ENCODE peak calls at places on chromosomes 7 and 10, in seven cellular contexts. M is AG04450; U is neuronal stem cell; P is esophagus squamous epithelium; H is pancreas; Y is CD8-positive, alpha-beta memory T cell; D is WERI-Rb-1. R is an unnamed sample.
A peak's percentile ranks its signal among the peaks of the same experiment; 100 is the strongest.

GRCh38 chr10:119614686-119615085 is 17.9 kb upstream of the TIAL1 start:
- DNase-seq in M (no peak), H (no peak), D (no peak), U (no peak), P (no peak), Y (no peak), R (no peak)

GRCh38 chr7:107002804-107003137 is 41.7 kb upstream of the PRKAR2B start:
- DNase-seq in H (no peak), Y (no peak), D (no peak), P (no peak), M (no peak), U (no peak), R (no peak)

GRCh38 chr10:109956454-109957091 is 33.3 kb upstream of the XPNPEP1 start:
- DNase-seq in M (no peak), P (no peak), D (peak; percentile 58), H (no peak), U (no peak), Y (no peak), R (no peak)

GRCh38 chr7:128410092-128410665 is 397 bp upstream of the IMPDH1 start:
- DNase-seq in Y (peak; percentile 53), U (no peak), D (peak; percentile 74), H (peak; percentile 62), M (peak; percentile 51), P (peak; percentile 19), R (no peak)

GRCh38 chr10:107894521-107894920 is 730.0 kb upstream of the SORCS1 start:
- DNase-seq in M (no peak), U (no peak), D (no peak), Y (no peak), P (no peak), H (no peak), R (no peak)

GRCh38 chr7:74560081-74560719 is 97.3 kb upstream of the GTF2I start:
- DNase-seq in H (no peak), P (no peak), Y (no peak), U (no peak), M (no peak), D (no peak), R (no peak)

GRCh38 chr7:30406664-30407425 is 71.7 kb downstream of the NOD1 start:
- DNase-seq in U (no peak), D (no peak), Y (no peak), H (no peak), M (no peak), P (no peak), R (no peak)

GRCh38 chr7:106283831-106284515 is 810 bp downstream of the NAMPT start:
- DNase-seq in P (no peak), U (peak; percentile 27), H (peak; percentile 62), D (peak; percentile 32), Y (no peak), M (no peak), R (peak; percentile 61)

GRCh38 chr7:24318326-24318725 is 34.3 kb downstream of the NPY start:
- DNase-seq in Y (no peak), M (no peak), D (peak; percentile 44), H (no peak), U (no peak), P (no peak), R (no peak)

GRCh38 chr7:116227678-116228239 is 17.4 kb downstream of the TES start:
- DNase-seq in P (no peak), D (no peak), M (peak; percentile 72), H (no peak), Y (no peak), U (no peak), R (no peak)

GRCh38 chr7:151061241-151062110 is 2.1 kb downstream of the SLC4A2 start:
- DNase-seq in P (no peak), D (no peak), M (no peak), U (no peak), H (peak; percentile 68), Y (no peak), R (peak; percentile 33)

GRCh38 chr7:2521952-2522591 is 2.5 kb downstream of the LFNG start:
- DNase-seq in P (no peak), H (peak; percentile 69), D (no peak), Y (peak; percentile 75), M (no peak), U (no peak), R (peak; percentile 53)

GRCh38 chr7:67105382-67105781 is 108.7 kb downstream of the TYW1 start:
- DNase-seq in U (no peak), M (no peak), Y (no peak), P (no peak), D (no peak), H (no peak), R (no peak)

GRCh38 chr10:85645097-85645496 is 721.5 kb downstream of the GRID1 start:
- DNase-seq in U (no peak), M (no peak), Y (no peak), P (no peak), H (no peak), D (no peak), R (no peak)

GRCh38 chr7:138214926-138215325 is 138.7 kb downstream of the AKR1D1 start:
- DNase-seq in H (no peak), Y (no peak), U (no peak), D (no peak), P (no peak), M (no peak), R (no peak)
- H3K27ac ChIP-seq in H (no peak overlapping the region), Y (no peak overlapping the region), U (no peak overlapping the region), D (no peak overlapping the region), P (no peak overlapping the region), M (no peak overlapping the region), R (no peak overlapping the region)

GRCh38 chr7:7208524-7208923 is 26.2 kb downstream of the C1GALT1 start:
- DNase-seq in D (no peak), Y (no peak), H (no peak), P (no peak), U (no peak), M (no peak), R (no peak)
- H3K27ac ChIP-seq in D (no peak overlapping the region), Y (no peak overlapping the region), H (no peak overlapping the region), P (no peak overlapping the region), U (no peak overlapping the region), M (no peak overlapping the region), R (no peak overlapping the region)

GRCh38 chr7:121024568-121025055 is 36.1 kb downstream of the CPED1 start:
- DNase-seq in H (no peak), P (no peak), U (no peak), D (no peak), Y (no peak), M (no peak), R (no peak)
- H3K27ac ChIP-seq in H (no peak overlapping the region), P (no peak overlapping the region), U (no peak overlapping the region), D (no peak overlapping the region), Y (peak overlapping the region; percentile 41), M (no peak overlapping the region), R (no peak overlapping the region)

GRCh38 chr10:13987472-13987871 is 343.3 kb downstream of the FRMD4A start:
- DNase-seq in P (no peak), H (no peak), M (no peak), Y (no peak), U (no peak), D (no peak), R (no peak)
- H3K27ac ChIP-seq in P (no peak overlapping the region), H (no peak overlapping the region), M (no peak overlapping the region), Y (no peak overlapping the region), U (no peak overlapping the region), D (no peak overlapping the region), R (no peak overlapping the region)

GRCh38 chr10:103680869-103681236 is 174.5 kb downstream of the SH3PXD2A start:
- DNase-seq in D (no peak), Y (no peak), P (no peak), H (no peak), U (no peak), M (no peak), R (no peak)
- H3K27ac ChIP-seq in D (no peak overlapping the region), Y (no peak overlapping the region), P (peak overlapping the region; percentile 62), H (no peak overlapping the region), U (no peak overlapping the region), M (no peak overlapping the region), R (no peak overlapping the region)

DNA sequence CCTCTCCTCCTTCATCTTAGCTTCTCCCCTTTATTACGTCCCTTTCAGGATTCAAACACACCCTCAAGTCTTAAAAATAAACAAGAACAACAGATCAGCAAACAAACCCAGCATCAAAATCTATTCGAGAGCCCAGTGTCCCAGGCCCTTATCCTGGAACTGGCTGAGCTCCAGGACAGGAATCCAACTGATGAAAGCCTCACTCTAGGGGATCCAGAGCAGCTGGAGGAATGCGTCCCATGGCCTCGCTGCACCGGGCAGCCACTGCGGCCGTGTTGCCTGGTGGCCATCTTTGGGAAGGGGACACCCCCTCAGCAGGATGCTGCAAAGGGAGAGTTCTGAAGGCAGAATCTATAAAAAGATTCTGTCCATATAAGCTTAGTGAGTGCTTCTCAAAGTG is 156.5 kb upstream of the BMPER start:
- DNase-seq in Y (no peak), P (no peak), D (no peak), M (no peak), H (no peak), U (no peak), R (no peak)
- H3K27ac ChIP-seq in Y (no peak overlapping the region), P (no peak overlapping the region), D (no peak overlapping the region), M (no peak overlapping the region), H (no peak overlapping the region), U (no peak overlapping the region), R (no peak overlapping the region)

GRCh38 chr7:139703468-139704307 is 74.1 kb downstream of the HIPK2 start:
- DNase-seq in P (no peak), M (no peak), Y (no peak), D (no peak), U (no peak), H (no peak), R (no peak)
- H3K27ac ChIP-seq in P (peak overlapping the region; percentile 58), M (no peak overlapping the region), Y (no peak overlapping the region), D (no peak overlapping the region), U (no peak overlapping the region), H (no peak overlapping the region), R (peak overlapping the region; percentile 84)